ENCODE peak calls at places on chromosome 2, in ten cellular contexts. G is T1000; O is activated T-helper 1 cell treated with anti-CD3 and anti-CD28 coated beads, Interleukin-2, amount 50 U/mL, for 16 hours; R is stimulated activated CD4-positive, alpha-beta T cell treated with anti-CD3 and anti-CD28 coated beads, Interleukin-2, amount 100 ng/mL, for 4 hours; S is T-helper 2 cell; Q is lung; V is ELF-1; I is activated CD4-positive, alpha-beta T cell treated with anti-CD3 and anti-CD28 coated beads, Interleukin-2, amount 50 U/mL, for 24 hours; J is progenitor cell of endocrine pancreas; U is type B pancreatic cell. M is an unnamed sample.
A peak's percentile ranks its signal among the peaks of the same experiment; 100 is the strongest.

GRCh38 chr2:30605184-30605583 is 158.1 kb downstream of the LCLAT1 start:
- DNase-seq in G (no peak), O (no peak), R (no peak), S (no peak), Q (no peak), V (no peak), I (no peak), J (no peak), U (no peak), M (no peak)

GRCh38 chr2:106864051-106864450 is 21.9 kb downstream of the ST6GAL2 start:
- DNase-seq in G (no peak), O (no peak), R (no peak), S (no peak), Q (no peak), V (no peak), I (no peak), J (no peak), U (no peak), M (no peak)

GRCh38 chr2:44040365-44040764 is 44.6 kb upstream of the LRPPRC start:
- DNase-seq in G (no peak), O (no peak), R (no peak), S (no peak), Q (no peak), V (no peak), I (no peak), J (no peak), U (no peak), M (no peak)

GRCh38 chr2:54122939-54123338 is 7.5 kb downstream of the ACYP2 start:
- DNase-seq in G (no peak), O (no peak), R (no peak), S (no peak), Q (no peak), V (no peak), I (no peak), J (no peak), U (no peak), M (no peak)

GRCh38 chr2:45889620-45890019 is 238.1 kb downstream of the PRKCE start:
- DNase-seq in G (no peak), O (no peak), R (no peak), S (no peak), Q (no peak), V (no peak), I (no peak), J (no peak), U (no peak), M (no peak)

GRCh38 chr2:210859314-210859713 is 302.9 kb downstream of the CPS1 start:
- DNase-seq in G (no peak), O (no peak), R (no peak), S (no peak), Q (no peak), V (no peak), I (no peak), J (no peak), U (no peak), M (no peak)

GRCh38 chr2:137706786-137707613 is 257.3 kb upstream of the HNMT start:
- DNase-seq in G (peak; percentile 54), O (no peak), R (no peak), S (no peak), Q (no peak), V (no peak), I (no peak), J (no peak), U (no peak), M (no peak)

GRCh38 chr2:179917272-179917671 is 55.9 kb upstream of the ZNF385B start:
- DNase-seq in G (no peak), O (no peak), R (no peak), S (no peak), Q (no peak), V (no peak), I (no peak), J (no peak), U (no peak), M (no peak)

GRCh38 chr2:25421746-25422431 is 80.2 kb upstream of the DNMT3A start:
- DNase-seq in G (no peak), O (no peak), R (no peak), S (no peak), Q (no peak), V (no peak), I (no peak), J (no peak), U (no peak), M (peak; percentile 62)